ENCODE peak calls at places on chromosomes 4 and X, in four cellular contexts. S is GM23248, K is heart right ventricle, R is esophagus muscularis mucosa. M is an unnamed sample.

GRCh38 chr4:146142768-146143167 is 32.8 kb upstream of the LSM6 start:
- DNase-seq in R (no peak), S (no peak), K (no peak), M (no peak)

GRCh38 chrX:11543249-11543648 is 122.5 kb downstream of the ARHGAP6 start:
- DNase-seq in S (no peak), R (no peak), K (no peak), M (no peak)

GRCh38 chr4:168221298-168221697 is 97.3 kb downstream of the DDX60 start:
- DNase-seq in K (no peak), S (peak; percentile 72), R (no peak), M (peak; percentile 38)

GRCh38 chr4:99099311-99099710 is 10.7 kb upstream of the ADH5 start:
- DNase-seq in K (no peak), R (no peak), S (no peak), M (no peak)

GRCh38 chrX:109842611-109843010 is 109.6 kb upstream of the ACSL4 start:
- DNase-seq in R (no peak), S (no peak), K (no peak), M (no peak)

GRCh38 chr4:21948347-21949072 is at the start of gene KCNIP4:
- DNase-seq in K (no peak), R (no peak), S (peak; percentile 63), M (peak; percentile 4)

GRCh38 chr4:85496146-85496849 is 21.3 kb downstream of the ARHGAP24 start:
- DNase-seq in R (no peak), S (peak; percentile 59), K (no peak), M (peak; percentile 28)

GRCh38 chr4:107978716-107979451 is 10.8 kb upstream of the HADH start:
- DNase-seq in S (no peak), K (no peak), R (no peak), M (no peak)

GRCh38 chr4:38678078-38678477 is 14.1 kb downstream of the KLF3 start:
- DNase-seq in R (peak; percentile 91), S (peak; percentile 97), K (no peak), M (peak; percentile 73)

GRCh38 chr4:40197879-40198689 is 1.3 kb downstream of the RHOH start:
- DNase-seq in K (no peak), S (no peak), R (no peak), M (no peak)

GRCh38 chr4:40201898-40202297 is 5.1 kb downstream of the RHOH start:
- DNase-seq in K (no peak), S (no peak), R (no peak), M (no peak)

GRCh38 chr4:40200881-40201797 is 4.3 kb downstream of the RHOH start:
- DNase-seq in R (no peak), S (no peak), K (no peak), M (no peak)

GRCh38 chr4:40199179-40199670 is 2.4 kb downstream of the RHOH start:
- DNase-seq in K (no peak), R (no peak), S (no peak), M (no peak)

GRCh38 chr4:40199999-40200880 is 3.4 kb downstream of the RHOH start:
- DNase-seq in K (no peak), R (no peak), S (no peak), M (no peak)
- H3K4me3 ChIP-seq in K (no peak overlapping the region), R (no peak overlapping the region), S (no peak overlapping the region), M (no peak overlapping the region)

GRCh38 chr4:3516061-3516835 is 16.0 kb downstream of the LRPAP1 start:
- DNase-seq in R (no peak), S (no peak), K (no peak), M (no peak)
- H3K36me3 ChIP-seq in R (peaks cover 97% of the 10 kb centered on the region), S (no peaks in the 10 kb centered on the region), K (peaks cover 80% of the 10 kb centered on the region), M (no peaks in the 10 kb centered on the region)

DNA sequence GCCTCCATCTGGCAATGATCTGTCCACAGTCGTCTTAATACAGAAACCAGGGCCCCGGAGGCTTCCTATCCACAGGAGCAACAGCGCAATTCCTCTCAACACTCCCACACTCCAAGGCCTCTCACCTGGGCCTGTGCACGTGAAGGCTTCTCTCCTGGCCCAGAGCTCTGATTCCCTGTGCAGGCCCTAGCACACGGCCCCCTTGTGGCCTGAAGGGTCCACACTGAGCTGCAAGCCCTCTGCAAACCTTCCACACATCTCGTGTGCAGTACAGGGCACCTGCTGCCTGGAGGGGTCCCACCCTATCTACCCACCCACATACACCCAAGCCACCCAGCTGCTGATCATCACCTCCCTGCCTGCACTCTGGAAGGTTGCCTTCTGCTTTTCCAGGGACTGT is 150.1 kb upstream of the NUDT10 start:
- DNase-seq in S (no peak), R (no peak), K (no peak), M (no peak)
- H3K27me3 ChIP-seq in S (no peaks in the 10 kb centered on the region), R (peaks cover 2% of the 10 kb centered on the region), K (no peaks in the 10 kb centered on the region), M (no peaks in the 10 kb centered on the region)

GRCh38 chrX:39689374-39690104 is 408.2 kb downstream of the BCOR start:
- DNase-seq in S (peak; percentile 25), R (no peak), K (no peak), M (no peak)
- H3K4me3 ChIP-seq in S (peak overlapping the region; percentile 57), R (peak overlapping the region; percentile 60), K (peak overlapping the region; percentile 48), M (peak overlapping the region; percentile 38)

DNA sequence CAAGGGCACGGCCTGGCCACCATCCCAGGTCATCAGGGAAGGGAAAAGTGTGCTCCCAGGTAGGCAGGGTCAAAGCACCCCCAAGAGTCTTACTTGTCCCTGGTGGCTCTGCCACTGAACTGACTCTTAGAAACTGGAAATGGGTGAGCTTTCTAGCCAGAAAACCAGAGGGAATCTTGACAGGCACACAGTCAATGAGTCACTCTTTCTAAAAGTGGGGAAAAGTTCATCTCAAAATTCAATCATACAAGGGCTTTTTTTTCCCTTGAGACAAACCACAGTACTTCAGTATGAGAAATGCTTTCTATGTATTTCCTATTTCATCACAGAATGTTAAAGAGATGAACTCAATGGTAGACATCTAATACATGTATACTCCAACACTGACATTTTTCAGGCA is 12.5 kb downstream of the HPF1 start:
- DNase-seq in R (no peak), K (no peak), S (peak; percentile 77), M (no peak)
- H3K36me3 ChIP-seq in R (peaks cover 32% of the 10 kb centered on the region), K (peaks cover 21% of the 10 kb centered on the region), S (peaks cover 20% of the 10 kb centered on the region), M (no peaks in the 10 kb centered on the region)

GRCh38 chr4:56315543-56315942 is 71.7 kb downstream of the AASDH start:
- DNase-seq in R (peak; percentile 60), S (no peak), K (no peak), M (no peak)

GRCh38 chr4:56313132-56313531 is 74.2 kb downstream of the AASDH start:
- DNase-seq in R (no peak), K (no peak), S (no peak), M (no peak)

GRCh38 chr4:56316011-56316650 is 71.2 kb downstream of the AASDH start:
- DNase-seq in K (no peak), R (peak; percentile 26), S (no peak), M (no peak)

GRCh38 chr4:56315041-56315440 is 72.2 kb downstream of the AASDH start:
- DNase-seq in K (no peak), S (no peak), R (no peak), M (no peak)

DNA sequence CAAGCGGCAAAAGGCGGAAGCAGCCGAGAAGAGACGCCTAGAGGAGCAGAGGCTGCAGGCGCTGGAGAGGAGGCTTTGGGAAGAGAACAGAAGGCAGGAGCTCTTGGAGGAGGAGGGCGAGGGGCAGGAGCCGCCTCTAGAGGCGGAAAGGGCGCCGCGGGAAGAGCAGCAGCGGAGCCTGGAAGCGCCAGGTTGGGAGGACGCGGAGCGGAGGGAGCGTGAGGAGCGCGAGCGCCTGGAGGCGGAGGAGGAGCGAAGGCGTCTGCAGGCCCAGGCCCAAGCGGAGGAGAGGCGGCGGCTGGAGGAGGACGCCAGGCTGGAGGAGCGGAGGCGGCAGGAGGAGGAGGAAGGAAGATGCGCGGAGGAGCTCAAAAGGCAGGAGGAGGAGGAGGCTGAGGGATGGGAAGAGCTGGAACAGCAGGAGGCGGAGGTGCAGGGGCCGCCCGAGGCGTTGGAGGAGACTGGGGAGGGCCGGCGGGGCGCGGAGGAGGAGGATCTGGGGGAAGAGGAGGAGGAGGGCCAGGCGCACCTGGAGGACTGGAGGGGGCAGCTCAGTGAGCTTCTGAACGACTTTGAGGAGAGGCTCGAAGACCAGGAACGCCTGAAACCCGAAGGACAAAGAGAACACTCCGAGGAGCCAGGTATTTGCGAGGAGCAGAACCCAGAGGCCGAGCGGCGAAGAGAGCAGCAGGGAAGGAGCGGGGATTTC is 72.9 kb downstream of the AASDH start:
- DNase-seq in R (no peak), S (no peak), K (no peak), M (no peak)
- H3K27me3 ChIP-seq in R (no peaks in the 10 kb centered on the region), S (no peaks in the 10 kb centered on the region), K (no peaks in the 10 kb centered on the region), M (no peaks in the 10 kb centered on the region)

M was measured in MG63.